ENCODE peak calls at places on chromosomes 13 and 19, in five cellular contexts. One of them, this sample, is unnamed. For H3K4me1, the result is how much of the 10 kb centered on the place peaks cover.

GRCh38 chr19:56170261-56170660 is 5.5 kb upstream of the GALP start:
- DNase-seq in fibroblast of lung: no peak
- DNase-seq in H9: no peak
- DNase-seq in cardiac muscle cell: peak
- DNase-seq in CD4-positive, alpha-beta memory T cell: no peak
- DNase-seq in this sample: no peak

GRCh38 chr19:18428837-18429674 is 8.9 kb downstream of the ISYNA1 start:
- DNase-seq in CD4-positive, alpha-beta memory T cell: peak
- DNase-seq in fibroblast of lung: peak
- DNase-seq in H9: peak
- DNase-seq in cardiac muscle cell: peak
- DNase-seq in this sample: peak

GRCh38 chr19:39236527-39236926 is 8.3 kb downstream of the IFNL3 start:
- DNase-seq in cardiac muscle cell: no peak
- DNase-seq in fibroblast of lung: no peak
- DNase-seq in H9: no peak
- DNase-seq in CD4-positive, alpha-beta memory T cell: no peak
- DNase-seq in this sample: no peak

GRCh38 chr19:54485846-54486245 is 12.8 kb upstream of the CDC42EP5 start:
- DNase-seq in CD4-positive, alpha-beta memory T cell: no peak
- DNase-seq in H9: no peak
- DNase-seq in cardiac muscle cell: no peak
- DNase-seq in fibroblast of lung: no peak
- DNase-seq in this sample: no peak

GRCh38 chr19:3440082-3440481 is 40.2 kb downstream of the SMIM24 start:
- DNase-seq in CD4-positive, alpha-beta memory T cell: peak
- DNase-seq in H9: peak
- DNase-seq in cardiac muscle cell: peak
- DNase-seq in fibroblast of lung: no peak
- DNase-seq in this sample: peak

GRCh38 chr19:44356383-44357111 is at the start of gene ZNF112:
- DNase-seq in CD4-positive, alpha-beta memory T cell: no peak
- DNase-seq in cardiac muscle cell: peak
- DNase-seq in H9: peak
- DNase-seq in fibroblast of lung: peak
- DNase-seq in this sample: peak

GRCh38 chr13:81275666-81276258 is 934.8 kb upstream of the SPRY2 start:
- DNase-seq in CD4-positive, alpha-beta memory T cell: no peak
- DNase-seq in fibroblast of lung: no peak
- DNase-seq in cardiac muscle cell: no peak
- DNase-seq in H9: no peak
- DNase-seq in this sample: no peak

GRCh38 chr13:51995677-51996551 is 15.3 kb downstream of the ATP7B start:
- DNase-seq in H9: no peak
- DNase-seq in fibroblast of lung: peak
- DNase-seq in CD4-positive, alpha-beta memory T cell: no peak
- DNase-seq in cardiac muscle cell: peak
- DNase-seq in this sample: peak

GRCh38 chr19:28454083-28454482 is 758.9 kb downstream of the UQCRFS1 start:
- DNase-seq in H9: no peak
- DNase-seq in cardiac muscle cell: no peak
- DNase-seq in CD4-positive, alpha-beta memory T cell: no peak
- DNase-seq in fibroblast of lung: no peak
- DNase-seq in this sample: no peak

GRCh38 chr13:42211704-42212103 is 60.2 kb upstream of the AKAP11 start:
- DNase-seq in H9: no peak
- DNase-seq in cardiac muscle cell: no peak
- DNase-seq in CD4-positive, alpha-beta memory T cell: no peak
- DNase-seq in fibroblast of lung: peak
- DNase-seq in this sample: no peak

GRCh38 chr13:59510377-59510776 is 653.4 kb downstream of the DIAPH3 start:
- DNase-seq in cardiac muscle cell: no peak
- DNase-seq in H9: no peak
- DNase-seq in fibroblast of lung: no peak
- DNase-seq in CD4-positive, alpha-beta memory T cell: no peak
- DNase-seq in this sample: no peak

DNA sequence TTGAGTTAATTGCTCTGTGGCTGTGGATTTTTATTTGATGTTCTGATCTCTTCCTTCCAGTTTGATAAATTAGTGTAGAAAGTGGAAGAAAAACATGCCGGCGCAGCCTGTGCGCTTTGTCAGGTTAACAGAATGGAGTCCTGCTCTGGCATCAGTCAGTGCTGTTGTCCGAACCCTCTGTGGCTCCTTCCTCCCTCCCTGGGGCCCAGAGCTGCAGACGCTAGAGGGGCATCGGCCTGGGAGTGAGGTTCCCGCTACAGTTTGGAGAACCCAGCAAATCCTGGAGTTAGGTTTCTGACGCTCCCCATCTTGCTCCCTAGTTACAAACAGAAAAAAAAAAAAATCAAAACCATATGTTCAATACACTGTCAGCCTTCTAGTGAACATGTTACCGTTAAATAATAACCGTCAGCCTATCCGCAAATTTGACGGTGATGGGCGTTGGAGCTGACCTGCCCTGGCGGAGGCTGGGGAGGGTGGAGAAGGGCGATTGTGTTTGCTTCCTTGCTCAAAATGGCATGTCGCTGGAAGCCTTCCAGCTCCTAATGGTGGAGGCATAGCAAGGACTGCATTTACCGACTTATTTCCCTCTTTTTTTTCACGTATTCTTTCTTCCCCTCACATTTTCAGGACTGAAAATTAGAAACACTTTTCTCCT is 13.5 kb downstream of the MBNL2 start:
- DNase-seq in cardiac muscle cell: no peak
- DNase-seq in CD4-positive, alpha-beta memory T cell: no peak
- DNase-seq in fibroblast of lung: no peak
- DNase-seq in H9: no peak
- DNase-seq in this sample: no peak
- H3K4me1 ChIP-seq in cardiac muscle cell: under half
- H3K4me1 ChIP-seq in CD4-positive, alpha-beta memory T cell: under half
- H3K4me1 ChIP-seq in fibroblast of lung: under half
- H3K4me1 ChIP-seq in H9: under half
- H3K4me1 ChIP-seq in this sample: under half

GRCh38 chr13:40568672-40569350 is 97.6 kb downstream of the FOXO1 start:
- DNase-seq in CD4-positive, alpha-beta memory T cell: no peak
- DNase-seq in cardiac muscle cell: peak
- DNase-seq in H9: no peak
- DNase-seq in fibroblast of lung: no peak
- DNase-seq in this sample: no peak
- H3K4me1 ChIP-seq in CD4-positive, alpha-beta memory T cell: half or more
- H3K4me1 ChIP-seq in cardiac muscle cell: under half
- H3K4me1 ChIP-seq in H9: under half
- H3K4me1 ChIP-seq in fibroblast of lung: under half
- H3K4me1 ChIP-seq in this sample: under half

GRCh38 chr13:33231339-33231738 is 54.2 kb downstream of the STARD13 start:
- DNase-seq in cardiac muscle cell: no peak
- DNase-seq in CD4-positive, alpha-beta memory T cell: no peak
- DNase-seq in fibroblast of lung: no peak
- DNase-seq in H9: no peak
- DNase-seq in this sample: no peak
- H3K4me1 ChIP-seq in cardiac muscle cell: half or more
- H3K4me1 ChIP-seq in CD4-positive, alpha-beta memory T cell: under half
- H3K4me1 ChIP-seq in fibroblast of lung: half or more
- H3K4me1 ChIP-seq in H9: under half
- H3K4me1 ChIP-seq in this sample: under half

GRCh38 chr19:47187023-47187655 is 43.9 kb downstream of the BBC3 start:
- DNase-seq in cardiac muscle cell: no peak
- DNase-seq in CD4-positive, alpha-beta memory T cell: no peak
- DNase-seq in H9: no peak
- DNase-seq in fibroblast of lung: no peak
- DNase-seq in this sample: no peak

GRCh38 chr19:47183579-47183978 is 47.4 kb downstream of the BBC3 start:
- DNase-seq in fibroblast of lung: no peak
- DNase-seq in cardiac muscle cell: no peak
- DNase-seq in H9: no peak
- DNase-seq in CD4-positive, alpha-beta memory T cell: no peak
- DNase-seq in this sample: no peak

GRCh38 chr19:47187797-47188196 is 43.2 kb downstream of the BBC3 start:
- DNase-seq in fibroblast of lung: no peak
- DNase-seq in H9: no peak
- DNase-seq in CD4-positive, alpha-beta memory T cell: no peak
- DNase-seq in cardiac muscle cell: no peak
- DNase-seq in this sample: no peak

GRCh38 chr19:47188507-47189033 is 42.4 kb downstream of the BBC3 start:
- DNase-seq in cardiac muscle cell: no peak
- DNase-seq in CD4-positive, alpha-beta memory T cell: no peak
- DNase-seq in fibroblast of lung: no peak
- DNase-seq in H9: no peak
- DNase-seq in this sample: no peak

GRCh38 chr19:47186337-47187022 is 44.5 kb downstream of the BBC3 start:
- DNase-seq in fibroblast of lung: no peak
- DNase-seq in cardiac muscle cell: no peak
- DNase-seq in CD4-positive, alpha-beta memory T cell: peak
- DNase-seq in H9: no peak
- DNase-seq in this sample: no peak
- H3K4me1 ChIP-seq in fibroblast of lung: under half
- H3K4me1 ChIP-seq in cardiac muscle cell: under half
- H3K4me1 ChIP-seq in CD4-positive, alpha-beta memory T cell: half or more
- H3K4me1 ChIP-seq in H9: under half
- H3K4me1 ChIP-seq in this sample: under half

GRCh38 chr19:40805258-40805868 is 6.4 kb downstream of the EGLN2 start:
- DNase-seq in CD4-positive, alpha-beta memory T cell: peak
- DNase-seq in cardiac muscle cell: no peak
- DNase-seq in H9: no peak
- DNase-seq in fibroblast of lung: no peak
- DNase-seq in this sample: no peak

GRCh38 chr19:40806385-40807146 is 7.6 kb downstream of the EGLN2 start:
- DNase-seq in cardiac muscle cell: peak
- DNase-seq in fibroblast of lung: peak
- DNase-seq in H9: peak
- DNase-seq in CD4-positive, alpha-beta memory T cell: peak
- DNase-seq in this sample: peak

GRCh38 chr19:40808021-40808325 is 9.0 kb downstream of the EGLN2 start:
- DNase-seq in H9: no peak
- DNase-seq in CD4-positive, alpha-beta memory T cell: no peak
- DNase-seq in fibroblast of lung: no peak
- DNase-seq in cardiac muscle cell: no peak
- DNase-seq in this sample: no peak

GRCh38 chr19:40808497-40808896 is 9.5 kb downstream of the EGLN2 start:
- DNase-seq in H9: no peak
- DNase-seq in CD4-positive, alpha-beta memory T cell: no peak
- DNase-seq in cardiac muscle cell: no peak
- DNase-seq in fibroblast of lung: no peak
- DNase-seq in this sample: no peak

GRCh38 chr19:40807147-40808020 is 8.4 kb downstream of the EGLN2 start:
- DNase-seq in fibroblast of lung: no peak
- DNase-seq in cardiac muscle cell: no peak
- DNase-seq in CD4-positive, alpha-beta memory T cell: no peak
- DNase-seq in H9: peak
- DNase-seq in this sample: peak
- H3K4me1 ChIP-seq in fibroblast of lung: under half
- H3K4me1 ChIP-seq in cardiac muscle cell: under half
- H3K4me1 ChIP-seq in CD4-positive, alpha-beta memory T cell: half or more
- H3K4me1 ChIP-seq in H9: under half
- H3K4me1 ChIP-seq in this sample: under half

GRCh38 chr13:98473135-98473791 is 103.6 kb downstream of the STK24 start:
- DNase-seq in cardiac muscle cell: no peak
- DNase-seq in CD4-positive, alpha-beta memory T cell: no peak
- DNase-seq in fibroblast of lung: no peak
- DNase-seq in H9: no peak
- DNase-seq in this sample: no peak

GRCh38 chr13:98471895-98472294 is 105.0 kb downstream of the STK24 start:
- DNase-seq in H9: no peak
- DNase-seq in CD4-positive, alpha-beta memory T cell: no peak
- DNase-seq in cardiac muscle cell: no peak
- DNase-seq in fibroblast of lung: no peak
- DNase-seq in this sample: no peak

GRCh38 chr13:98468352-98468751 is 108.6 kb downstream of the STK24 start:
- DNase-seq in fibroblast of lung: no peak
- DNase-seq in H9: no peak
- DNase-seq in CD4-positive, alpha-beta memory T cell: no peak
- DNase-seq in cardiac muscle cell: no peak
- DNase-seq in this sample: no peak

GRCh38 chr13:98468929-98469328 is 108.0 kb downstream of the STK24 start:
- DNase-seq in fibroblast of lung: no peak
- DNase-seq in H9: no peak
- DNase-seq in CD4-positive, alpha-beta memory T cell: no peak
- DNase-seq in cardiac muscle cell: no peak
- DNase-seq in this sample: no peak

GRCh38 chr13:98470920-98471319 is 106.0 kb downstream of the STK24 start:
- DNase-seq in H9: no peak
- DNase-seq in cardiac muscle cell: no peak
- DNase-seq in fibroblast of lung: no peak
- DNase-seq in CD4-positive, alpha-beta memory T cell: no peak
- DNase-seq in this sample: no peak
- H3K4me1 ChIP-seq in H9: under half
- H3K4me1 ChIP-seq in cardiac muscle cell: under half
- H3K4me1 ChIP-seq in fibroblast of lung: under half
- H3K4me1 ChIP-seq in CD4-positive, alpha-beta memory T cell: under half
- H3K4me1 ChIP-seq in this sample: under half

GRCh38 chr19:10421240-10421948 is 1.1 kb downstream of the PDE4A start:
- DNase-seq in fibroblast of lung: no peak
- DNase-seq in H9: no peak
- DNase-seq in cardiac muscle cell: no peak
- DNase-seq in CD4-positive, alpha-beta memory T cell: peak
- DNase-seq in this sample: no peak

GRCh38 chr19:10419200-10419645 is 1.1 kb upstream of the PDE4A start:
- DNase-seq in H9: no peak
- DNase-seq in fibroblast of lung: no peak
- DNase-seq in CD4-positive, alpha-beta memory T cell: peak
- DNase-seq in cardiac muscle cell: no peak
- DNase-seq in this sample: peak

GRCh38 chr19:10419646-10420443 is 493 bp upstream of the PDE4A start:
- DNase-seq in CD4-positive, alpha-beta memory T cell: peak
- DNase-seq in fibroblast of lung: peak
- DNase-seq in H9: peak
- DNase-seq in cardiac muscle cell: peak
- DNase-seq in this sample: peak

GRCh38 chr19:10421981-10422461 is 1.7 kb downstream of the PDE4A start:
- DNase-seq in H9: no peak
- DNase-seq in cardiac muscle cell: no peak
- DNase-seq in CD4-positive, alpha-beta memory T cell: no peak
- DNase-seq in fibroblast of lung: no peak
- DNase-seq in this sample: no peak

DNA sequence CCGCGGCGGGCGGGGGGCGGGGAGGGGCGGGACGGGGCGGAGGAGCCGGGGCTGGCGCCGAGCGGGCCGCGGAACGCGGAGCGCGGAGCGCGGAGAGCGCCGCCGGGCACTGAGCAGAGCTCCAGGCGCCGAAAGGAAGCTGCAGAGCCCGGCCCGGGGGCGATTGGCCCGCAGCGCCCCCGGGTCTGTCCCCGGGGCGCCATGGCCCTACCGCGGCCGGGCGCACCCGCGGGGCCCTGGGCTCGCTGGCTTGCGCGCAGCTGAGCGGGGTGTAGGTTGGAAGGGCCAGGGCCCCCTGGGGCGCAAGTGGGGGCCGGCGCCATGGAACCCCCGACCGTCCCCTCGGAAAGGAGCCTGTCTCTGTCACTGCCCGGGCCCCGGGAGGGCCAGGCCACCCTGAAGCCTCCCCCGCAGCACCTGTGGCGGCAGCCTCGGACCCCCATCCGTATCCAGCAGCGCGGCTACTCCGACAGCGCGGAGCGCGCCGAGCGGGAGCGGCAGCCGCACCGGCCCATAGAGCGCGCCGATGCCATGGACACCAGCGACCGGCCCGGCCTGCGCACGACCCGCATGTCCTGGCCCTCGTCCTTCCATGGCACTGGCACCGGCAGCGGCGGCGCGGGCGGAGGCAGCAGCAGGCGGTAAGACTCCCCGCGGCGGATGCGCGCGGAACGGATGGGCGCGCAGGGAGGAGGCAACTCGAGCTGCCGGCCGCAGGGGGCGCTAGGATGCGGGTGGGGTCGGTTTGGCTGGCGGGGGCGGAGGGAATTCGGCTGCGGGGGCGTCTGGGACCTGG is at the start of gene PDE4A:
- DNase-seq in cardiac muscle cell: peak
- DNase-seq in fibroblast of lung: no peak
- DNase-seq in CD4-positive, alpha-beta memory T cell: peak
- DNase-seq in H9: peak
- DNase-seq in this sample: peak
- H3K4me1 ChIP-seq in cardiac muscle cell: under half
- H3K4me1 ChIP-seq in fibroblast of lung: under half
- H3K4me1 ChIP-seq in CD4-positive, alpha-beta memory T cell: half or more
- H3K4me1 ChIP-seq in H9: under half
- H3K4me1 ChIP-seq in this sample: under half

This sample was measured in neural progenitor cell.